ENCODE peak calls at places on chromosomes 12 and 14, in five cellular contexts. One of them, this sample, is unnamed. For H3K4me1, the result is how much of the 10 kb centered on the place peaks cover.

GRCh38 chr12:67025543-67026114 is 243.5 kb upstream of the CAND1 start:
- DNase-seq in H1: peak
- DNase-seq in H9: peak
- DNase-seq in trophoblast cell: peak
- DNase-seq in mesendoderm: peak
- DNase-seq in this sample: peak

GRCh38 chr12:72136792-72137191 is 135.4 kb upstream of the TRHDE start:
- DNase-seq in mesendoderm: no peak
- DNase-seq in H9: no peak
- DNase-seq in trophoblast cell: no peak
- DNase-seq in H1: no peak
- DNase-seq in this sample: no peak

GRCh38 chr14:70642313-70643235 is 858 bp downstream of the TTC9 start:
- DNase-seq in mesendoderm: peak
- DNase-seq in H9: no peak
- DNase-seq in trophoblast cell: peak
- DNase-seq in H1: no peak
- DNase-seq in this sample: no peak

GRCh38 chr12:124916370-124917134 is 2.1 kb upstream of the UBC start:
- DNase-seq in trophoblast cell: peak
- DNase-seq in mesendoderm: peak
- DNase-seq in H1: no peak
- DNase-seq in H9: no peak
- DNase-seq in this sample: no peak

GRCh38 chr12:80261403-80261802 is 162.1 kb downstream of the OTOGL start:
- DNase-seq in mesendoderm: no peak
- DNase-seq in trophoblast cell: no peak
- DNase-seq in H9: no peak
- DNase-seq in H1: no peak
- DNase-seq in this sample: no peak

GRCh38 chr12:102374190-102374589 is 106.2 kb downstream of the IGF1 start:
- DNase-seq in trophoblast cell: peak
- DNase-seq in H9: no peak
- DNase-seq in H1: no peak
- DNase-seq in mesendoderm: no peak
- DNase-seq in this sample: no peak

GRCh38 chr12:123457980-123458779 is at the start of gene SNRNP35:
- DNase-seq in H9: peak
- DNase-seq in trophoblast cell: peak
- DNase-seq in mesendoderm: peak
- DNase-seq in H1: peak
- DNase-seq in this sample: peak

GRCh38 chr14:69483765-69484443 is 624 bp upstream of the PLEKHD1 start:
- DNase-seq in trophoblast cell: peak
- DNase-seq in H1: no peak
- DNase-seq in H9: peak
- DNase-seq in mesendoderm: peak
- DNase-seq in this sample: peak

GRCh38 chr14:104694991-104695659 is 5.7 kb downstream of the INF2 start:
- DNase-seq in mesendoderm: peak
- DNase-seq in H1: no peak
- DNase-seq in trophoblast cell: no peak
- DNase-seq in H9: no peak
- DNase-seq in this sample: no peak

GRCh38 chr12:26691234-26691970 is 141.6 kb downstream of the ITPR2 start:
- DNase-seq in H1: no peak
- DNase-seq in mesendoderm: peak
- DNase-seq in trophoblast cell: peak
- DNase-seq in H9: peak
- DNase-seq in this sample: peak

GRCh38 chr14:39107624-39108023 is 4.6 kb upstream of the SEC23A start:
- DNase-seq in H9: no peak
- DNase-seq in mesendoderm: peak
- DNase-seq in trophoblast cell: peak
- DNase-seq in H1: no peak
- DNase-seq in this sample: no peak

GRCh38 chr12:77130193-77130592 is 64.8 kb upstream of the E2F7 start:
- DNase-seq in H1: no peak
- DNase-seq in trophoblast cell: no peak
- DNase-seq in H9: no peak
- DNase-seq in mesendoderm: no peak
- DNase-seq in this sample: no peak

DNA sequence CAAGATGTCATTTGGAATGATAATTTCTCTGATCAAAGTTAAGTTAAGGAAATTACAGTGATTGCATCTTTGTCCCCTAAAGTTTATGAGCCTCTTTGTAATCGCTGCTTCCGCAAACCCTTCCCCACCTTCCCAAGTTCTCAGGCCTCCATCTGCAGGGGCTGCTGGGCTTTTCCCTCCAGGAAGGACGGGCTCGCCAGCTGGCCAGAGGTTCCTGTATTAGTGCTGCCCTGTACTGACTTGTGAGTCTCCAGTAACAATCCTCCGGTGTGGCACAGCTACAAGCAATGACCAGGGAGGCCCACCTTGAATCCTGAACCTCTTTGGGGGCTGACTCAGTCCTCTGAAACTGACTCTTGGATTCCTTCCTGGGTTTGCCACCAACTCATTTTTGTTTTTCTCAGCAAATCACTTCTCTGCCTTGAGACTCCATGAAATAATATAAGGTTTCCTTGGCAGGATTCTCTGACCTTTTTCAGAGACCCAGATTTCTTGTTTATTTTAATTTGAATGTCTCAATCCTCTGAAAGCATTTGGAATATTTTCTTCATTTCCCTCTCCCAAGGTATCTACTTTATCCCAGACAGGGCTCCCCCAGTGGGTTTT is 398.7 kb downstream of the ZFP36L1 start:
- DNase-seq in trophoblast cell: no peak
- DNase-seq in H1: no peak
- DNase-seq in H9: no peak
- DNase-seq in mesendoderm: no peak
- DNase-seq in this sample: no peak
- H3K4ac ChIP-seq in trophoblast cell: no peak
- H3K4ac ChIP-seq in H1: no peak
- H3K4ac ChIP-seq in H9: no peak
- H3K4ac ChIP-seq in mesendoderm: no peak
- H3K4ac ChIP-seq in this sample: peak

DNA sequence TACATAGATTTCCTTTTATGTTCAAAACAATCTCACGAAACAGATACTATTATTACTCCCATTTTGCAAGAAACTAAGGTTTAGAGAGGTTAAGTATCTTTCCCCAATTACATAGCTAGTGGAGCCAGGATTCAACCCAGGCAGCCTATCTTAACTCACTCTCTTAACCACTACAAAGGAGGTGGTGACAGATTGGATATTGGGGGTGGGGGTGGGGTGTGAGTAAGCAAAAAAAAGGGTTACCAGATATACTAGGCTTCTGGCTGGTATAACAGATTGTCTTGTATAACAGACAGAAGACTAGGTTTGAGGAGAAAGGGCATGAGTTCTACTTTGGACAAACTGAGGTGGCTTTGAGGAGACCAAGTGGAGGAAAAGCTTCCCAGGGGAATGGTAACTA is 2.1 kb downstream of the GMFB start:
- DNase-seq in H1: no peak
- DNase-seq in H9: no peak
- DNase-seq in trophoblast cell: no peak
- DNase-seq in mesendoderm: peak
- DNase-seq in this sample: no peak
- H3K4me1 ChIP-seq in H1: under half
- H3K4me1 ChIP-seq in H9: under half
- H3K4me1 ChIP-seq in trophoblast cell: under half
- H3K4me1 ChIP-seq in mesendoderm: under half
- H3K4me1 ChIP-seq in this sample: under half

GRCh38 chr14:72926292-72927028 is at the start of gene DCAF4:
- DNase-seq in mesendoderm: peak
- DNase-seq in H1: peak
- DNase-seq in trophoblast cell: peak
- DNase-seq in H9: peak
- DNase-seq in this sample: peak
- H3K18ac ChIP-seq in mesendoderm: no peak
- H3K18ac ChIP-seq in H1: peak
- H3K18ac ChIP-seq in trophoblast cell: peak
- H3K18ac ChIP-seq in H9: peak
- H3K18ac ChIP-seq in this sample: peak

GRCh38 chr12:87845995-87846483 is 183.2 kb downstream of the C12orf50 start:
- DNase-seq in trophoblast cell: no peak
- DNase-seq in H9: no peak
- DNase-seq in mesendoderm: peak
- DNase-seq in H1: no peak
- DNase-seq in this sample: no peak

GRCh38 chr12:87849074-87849473 is 180.1 kb downstream of the C12orf50 start:
- DNase-seq in H9: no peak
- DNase-seq in H1: no peak
- DNase-seq in trophoblast cell: no peak
- DNase-seq in mesendoderm: no peak
- DNase-seq in this sample: no peak

GRCh38 chr12:87841935-87842334 is 187.3 kb downstream of the C12orf50 start:
- DNase-seq in H9: no peak
- DNase-seq in mesendoderm: peak
- DNase-seq in trophoblast cell: no peak
- DNase-seq in H1: no peak
- DNase-seq in this sample: no peak

GRCh38 chr12:87848248-87848868 is 180.8 kb downstream of the C12orf50 start:
- DNase-seq in mesendoderm: peak
- DNase-seq in H9: no peak
- DNase-seq in trophoblast cell: peak
- DNase-seq in H1: no peak
- DNase-seq in this sample: peak

DNA sequence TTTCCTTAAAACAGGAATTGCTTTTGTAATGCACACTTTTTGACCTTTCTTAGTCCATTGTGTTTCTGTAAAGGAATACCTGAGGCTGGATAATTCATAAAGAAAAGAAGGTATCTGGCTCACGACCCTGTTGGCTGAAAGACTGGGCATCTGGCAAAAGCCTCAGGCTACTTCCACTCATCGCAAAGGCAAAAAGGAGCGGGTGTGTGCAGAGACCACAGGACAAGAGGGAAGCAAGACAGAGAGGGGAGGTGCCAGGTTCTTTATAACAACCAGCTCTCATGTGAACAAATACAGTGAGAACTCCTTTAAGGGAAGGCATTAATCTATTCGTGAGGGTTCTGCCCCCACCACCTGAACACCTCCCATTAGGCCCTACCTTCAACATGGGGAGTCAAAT is 182.1 kb downstream of the C12orf50 start:
- DNase-seq in mesendoderm: peak
- DNase-seq in trophoblast cell: no peak
- DNase-seq in H9: peak
- DNase-seq in H1: no peak
- DNase-seq in this sample: no peak
- H3K4ac ChIP-seq in mesendoderm: no peak
- H3K4ac ChIP-seq in trophoblast cell: no peak
- H3K4ac ChIP-seq in H9: no peak
- H3K4ac ChIP-seq in H1: no peak
- H3K4ac ChIP-seq in this sample: no peak

GRCh38 chr12:100651694-100652093 is 78.2 kb downstream of the GAS2L3 start:
- DNase-seq in H9: peak
- DNase-seq in mesendoderm: peak
- DNase-seq in H1: no peak
- DNase-seq in trophoblast cell: no peak
- DNase-seq in this sample: no peak
- H3K4me1 ChIP-seq in H9: under half
- H3K4me1 ChIP-seq in mesendoderm: under half
- H3K4me1 ChIP-seq in H1: under half
- H3K4me1 ChIP-seq in trophoblast cell: under half
- H3K4me1 ChIP-seq in this sample: under half

GRCh38 chr12:14931791-14932560 is 6.4 kb downstream of the ERP27 start:
- DNase-seq in trophoblast cell: peak
- DNase-seq in mesendoderm: no peak
- DNase-seq in H9: no peak
- DNase-seq in H1: no peak
- DNase-seq in this sample: no peak
- H3K18ac ChIP-seq in trophoblast cell: peak
- H3K18ac ChIP-seq in mesendoderm: no peak
- H3K18ac ChIP-seq in H9: no peak
- H3K18ac ChIP-seq in H1: no peak
- H3K18ac ChIP-seq in this sample: no peak

GRCh38 chr14:92501891-92502351 is 11.7 kb upstream of the RIN3 start:
- DNase-seq in trophoblast cell: no peak
- DNase-seq in H9: no peak
- DNase-seq in H1: no peak
- DNase-seq in mesendoderm: no peak
- DNase-seq in this sample: no peak
- H3K4ac ChIP-seq in trophoblast cell: no peak
- H3K4ac ChIP-seq in H9: no peak
- H3K4ac ChIP-seq in H1: no peak
- H3K4ac ChIP-seq in mesendoderm: no peak
- H3K4ac ChIP-seq in this sample: no peak

DNA sequence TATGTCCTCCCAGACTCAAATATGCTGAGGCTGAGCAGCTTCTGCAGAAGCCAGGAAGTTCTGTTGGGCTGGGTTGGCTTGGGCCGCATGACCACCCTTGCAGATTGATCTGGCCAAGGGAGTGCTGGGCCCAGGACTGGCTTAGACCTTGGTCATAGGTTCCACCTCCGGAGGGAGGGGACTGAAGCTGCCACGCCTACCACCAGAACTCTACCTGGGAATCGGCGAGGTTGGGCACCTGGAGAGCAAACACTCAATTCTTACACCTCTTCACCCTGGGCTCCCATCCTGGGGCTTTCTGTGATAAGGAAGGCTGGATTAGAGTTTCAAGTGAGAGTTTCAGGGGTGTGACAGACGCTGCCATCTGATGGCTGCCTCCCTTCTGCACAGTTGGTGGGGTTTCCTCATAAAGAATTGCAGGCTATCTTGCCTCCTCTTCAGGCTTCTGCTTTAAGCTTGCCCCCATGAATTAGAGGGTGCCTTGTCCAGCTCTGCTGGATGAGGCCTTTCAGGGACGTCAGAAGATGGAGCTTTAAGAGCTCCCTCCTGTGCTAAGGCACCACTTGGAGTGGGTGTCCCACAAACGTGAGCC is 5.8 kb downstream of the SLC24A4 start:
- DNase-seq in mesendoderm: no peak
- DNase-seq in trophoblast cell: no peak
- DNase-seq in H1: no peak
- DNase-seq in H9: no peak
- DNase-seq in this sample: no peak
- H3K4me1 ChIP-seq in mesendoderm: under half
- H3K4me1 ChIP-seq in trophoblast cell: under half
- H3K4me1 ChIP-seq in H1: under half
- H3K4me1 ChIP-seq in H9: under half
- H3K4me1 ChIP-seq in this sample: under half

DNA sequence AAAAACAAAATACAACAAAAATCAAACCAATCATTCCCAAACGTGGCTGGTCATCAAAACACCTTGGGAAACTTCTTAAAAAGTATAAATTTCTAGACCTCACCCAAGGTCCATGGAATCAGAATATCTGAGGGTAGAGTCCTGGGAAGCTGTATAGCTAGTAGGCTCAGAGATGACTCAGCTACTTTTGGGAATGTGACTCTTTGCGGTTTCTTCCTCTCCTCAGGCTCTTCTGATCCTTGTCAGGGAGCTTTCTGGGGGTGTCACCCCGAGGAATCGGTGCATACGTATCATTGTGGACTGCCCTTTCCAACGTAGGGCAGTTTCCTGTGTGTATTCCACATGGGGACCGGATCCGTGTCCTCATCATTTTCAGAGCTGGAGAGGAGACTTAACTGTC is 14.8 kb downstream of the JDP2 start:
- DNase-seq in mesendoderm: peak
- DNase-seq in H9: no peak
- DNase-seq in H1: no peak
- DNase-seq in trophoblast cell: no peak
- DNase-seq in this sample: no peak
- H3K18ac ChIP-seq in mesendoderm: peak
- H3K18ac ChIP-seq in H9: no peak
- H3K18ac ChIP-seq in H1: no peak
- H3K18ac ChIP-seq in trophoblast cell: no peak
- H3K18ac ChIP-seq in this sample: no peak

This sample was measured in neuronal stem cell.